ENCODE peak calls at places on chromosomes 5 and 9, in four cellular contexts. One of them, this sample, is unnamed.

GRCh38 chr5:170818222-170818621 is 34.7 kb downstream of the GABRP start:
- DNase-seq in K562: no peak
- DNase-seq in HepG2: no peak
- DNase-seq in GM12878: no peak
- DNase-seq in this sample: no peak

GRCh38 chr5:85453026-85453349 is 1068.3 kb upstream of the EDIL3 start:
- DNase-seq in HepG2: no peak
- DNase-seq in GM12878: no peak
- DNase-seq in K562: peak; percentile 13
- DNase-seq in this sample: no peak

GRCh38 chr5:139636975-139637408 is 11.2 kb upstream of the CXXC5 start:
- DNase-seq in HepG2: no peak
- DNase-seq in K562: no peak
- DNase-seq in GM12878: peak; percentile 80
- DNase-seq in this sample: no peak

GRCh38 chr5:33379757-33380156 is 61.0 kb upstream of the TARS1 start:
- DNase-seq in GM12878: no peak
- DNase-seq in K562: peak; percentile 17
- DNase-seq in HepG2: no peak
- DNase-seq in this sample: no peak

GRCh38 chr5:124740991-124741583 is 5.4 kb downstream of the ZNF608 start:
- DNase-seq in K562: no peak
- DNase-seq in HepG2: no peak
- DNase-seq in GM12878: no peak
- DNase-seq in this sample: no peak

GRCh38 chr5:138441221-138441620 is 2.4 kb downstream of the REEP2 start:
- DNase-seq in GM12878: no peak
- DNase-seq in K562: no peak
- DNase-seq in HepG2: no peak
- DNase-seq in this sample: no peak

GRCh38 chr9:99593621-99594020 is 228.1 kb upstream of the NR4A3 start:
- DNase-seq in K562: no peak
- DNase-seq in GM12878: no peak
- DNase-seq in HepG2: no peak
- DNase-seq in this sample: no peak

GRCh38 chr5:108264533-108264932 is 117.4 kb downstream of the FBXL17 start:
- DNase-seq in GM12878: no peak
- DNase-seq in K562: no peak
- DNase-seq in HepG2: no peak
- DNase-seq in this sample: no peak

GRCh38 chr9:113462781-113463286 is 693 bp upstream of the RGS3 start:
- DNase-seq in GM12878: no peak
- DNase-seq in K562: no peak
- DNase-seq in HepG2: no peak
- DNase-seq in this sample: no peak

GRCh38 chr5:116303340-116303739 is 218.5 kb downstream of the COMMD10 start:
- DNase-seq in GM12878: no peak
- DNase-seq in K562: no peak
- DNase-seq in HepG2: no peak
- DNase-seq in this sample: no peak

GRCh38 chr5:101102506-101102905 is 199.4 kb upstream of the ST8SIA4 start:
- DNase-seq in K562: no peak
- DNase-seq in HepG2: peak; percentile 25
- DNase-seq in GM12878: no peak
- DNase-seq in this sample: no peak
- TF ChIP-seq TAF1 in K562: no peak
- TF ChIP-seq TAF1 in HepG2: no peak
- TF ChIP-seq TAF1 in GM12878: no peak
- TF ChIP-seq TAF1 in this sample: no peak

DNA sequence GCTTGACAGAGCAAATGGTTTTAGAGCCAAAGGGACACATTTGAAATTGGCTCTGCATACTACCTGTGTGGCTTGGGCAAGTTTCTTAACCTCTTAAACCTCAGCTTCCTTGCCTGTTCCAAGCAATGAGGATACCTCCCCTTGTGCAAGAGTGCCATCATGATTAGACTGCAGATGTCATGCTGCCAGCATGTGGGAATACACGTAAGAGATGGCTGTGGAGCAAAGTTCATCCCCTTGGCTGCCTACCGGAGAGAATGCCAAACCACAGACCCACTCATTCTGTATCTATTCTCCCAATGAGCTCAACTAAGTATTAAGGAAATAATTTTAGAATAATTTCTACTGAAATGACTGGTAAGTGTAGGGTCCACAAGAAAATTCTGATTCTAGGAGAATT is 101.3 kb downstream of the WDR41 start:
- DNase-seq in GM12878: no peak
- DNase-seq in K562: no peak
- DNase-seq in HepG2: peak; percentile 27
- DNase-seq in this sample: no peak
- TF ChIP-seq ZBTB33 in GM12878: no peak
- TF ChIP-seq ZBTB33 in K562: no peak
- TF ChIP-seq ZBTB33 in HepG2: no peak
- TF ChIP-seq ZBTB33 in this sample: no peak

GRCh38 chr5:150125334-150125733 is 30.3 kb downstream of the PDGFRB start:
- DNase-seq in GM12878: no peak
- DNase-seq in K562: no peak
- DNase-seq in HepG2: no peak
- DNase-seq in this sample: no peak

GRCh38 chr5:150124596-150124995 is 31.0 kb downstream of the PDGFRB start:
- DNase-seq in K562: no peak
- DNase-seq in GM12878: no peak
- DNase-seq in HepG2: no peak
- DNase-seq in this sample: no peak

GRCh38 chr5:150129454-150129812 is 26.2 kb downstream of the PDGFRB start:
- DNase-seq in HepG2: no peak
- DNase-seq in K562: no peak
- DNase-seq in GM12878: no peak
- DNase-seq in this sample: no peak

GRCh38 chr5:150126199-150126920 is 29.3 kb downstream of the PDGFRB start:
- DNase-seq in K562: no peak
- DNase-seq in GM12878: no peak
- DNase-seq in HepG2: no peak
- DNase-seq in this sample: no peak

GRCh38 chr5:150126921-150127265 is 28.8 kb downstream of the PDGFRB start:
- DNase-seq in GM12878: no peak
- DNase-seq in K562: no peak
- DNase-seq in HepG2: no peak
- DNase-seq in this sample: no peak
- TF ChIP-seq CTCF in GM12878: no peak
- TF ChIP-seq CTCF in K562: no peak
- TF ChIP-seq CTCF in HepG2: no peak
- TF ChIP-seq CTCF in this sample: no peak

GRCh38 chr5:133358271-133358670 is 254.1 kb downstream of the FSTL4 start:
- DNase-seq in K562: no peak
- DNase-seq in HepG2: no peak
- DNase-seq in GM12878: no peak
- DNase-seq in this sample: no peak

GRCh38 chr5:133353741-133354140 is 258.6 kb downstream of the FSTL4 start:
- DNase-seq in GM12878: no peak
- DNase-seq in HepG2: no peak
- DNase-seq in K562: no peak
- DNase-seq in this sample: no peak

GRCh38 chr5:133357758-133358157 is 254.6 kb downstream of the FSTL4 start:
- DNase-seq in GM12878: no peak
- DNase-seq in HepG2: no peak
- DNase-seq in K562: no peak
- DNase-seq in this sample: no peak

GRCh38 chr5:133356386-133357331 is 255.7 kb downstream of the FSTL4 start:
- DNase-seq in HepG2: no peak
- DNase-seq in K562: no peak
- DNase-seq in GM12878: no peak
- DNase-seq in this sample: no peak

GRCh38 chr5:133354323-133355161 is 257.8 kb downstream of the FSTL4 start:
- DNase-seq in GM12878: no peak
- DNase-seq in HepG2: no peak
- DNase-seq in K562: no peak
- DNase-seq in this sample: peak; percentile 58
- TF ChIP-seq TAF1 in GM12878: no peak
- TF ChIP-seq TAF1 in HepG2: no peak
- TF ChIP-seq TAF1 in K562: no peak
- TF ChIP-seq TAF1 in this sample: no peak

GRCh38 chr9:14322211-14323082 is 8.5 kb upstream of the NFIB start:
- DNase-seq in GM12878: no peak
- DNase-seq in K562: peak; percentile 85
- DNase-seq in HepG2: peak; percentile 71
- DNase-seq in this sample: peak; percentile 92

GRCh38 chr9:14318934-14319513 is 5.1 kb upstream of the NFIB start:
- DNase-seq in GM12878: no peak
- DNase-seq in HepG2: no peak
- DNase-seq in K562: no peak
- DNase-seq in this sample: no peak

GRCh38 chr9:14321517-14322125 is 7.7 kb upstream of the NFIB start:
- DNase-seq in GM12878: no peak
- DNase-seq in K562: no peak
- DNase-seq in HepG2: no peak
- DNase-seq in this sample: no peak

GRCh38 chr9:14323083-14323968 is 9.4 kb upstream of the NFIB start:
- DNase-seq in HepG2: no peak
- DNase-seq in GM12878: no peak
- DNase-seq in K562: no peak
- DNase-seq in this sample: no peak

GRCh38 chr9:14320272-14321245 is 6.6 kb upstream of the NFIB start:
- DNase-seq in K562: peak; percentile 35
- DNase-seq in HepG2: no peak
- DNase-seq in GM12878: no peak
- DNase-seq in this sample: no peak
- TF ChIP-seq ZBTB33 in K562: no peak
- TF ChIP-seq ZBTB33 in HepG2: no peak
- TF ChIP-seq ZBTB33 in GM12878: no peak
- TF ChIP-seq ZBTB33 in this sample: no peak

DNA sequence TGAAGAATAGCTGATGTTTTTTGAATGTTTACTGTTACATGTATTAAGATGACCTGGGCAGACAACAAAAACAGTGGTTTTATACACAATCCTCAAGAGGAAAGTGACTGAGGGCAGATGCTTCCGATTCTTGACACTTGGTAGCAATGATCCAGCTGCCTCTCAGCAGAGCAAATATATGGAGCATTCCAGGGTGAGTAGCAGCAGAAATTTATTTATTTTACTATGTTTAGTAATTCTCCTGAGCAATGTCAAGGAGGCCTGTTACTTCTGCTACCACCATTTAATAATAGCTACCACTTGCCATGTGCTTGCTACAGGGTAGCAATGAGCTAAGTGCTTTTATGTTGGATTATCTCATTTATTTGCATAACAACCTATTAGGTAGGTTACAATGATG is 69.1 kb upstream of the NR3C1 start:
- DNase-seq in HepG2: no peak
- DNase-seq in K562: no peak
- DNase-seq in GM12878: no peak
- DNase-seq in this sample: no peak
- TF ChIP-seq CTCF in HepG2: no peak
- TF ChIP-seq CTCF in K562: no peak
- TF ChIP-seq CTCF in GM12878: no peak
- TF ChIP-seq CTCF in this sample: no peak

This sample was measured in SK-N-SH.